ENCODE peak calls at places on chromosomes 3 and 15, in nine cellular contexts. K, V, B, H, U, X, L, C and M are unnamed samples.

GRCh38 chr3:36648241-36649034 is 115.9 kb downstream of the DCLK3 start:
- DNase-seq in V (no peak), C (no peak), L (no peak), X (no peak), U (no peak), H (no peak), B (no peak), K (peak; percentile 24), M (no peak)

GRCh38 chr3:173889522-173890055 is 492.0 kb downstream of the NLGN1 start:
- DNase-seq in B (no peak), K (no peak), X (no peak), C (no peak), V (no peak), H (no peak), U (no peak), L (no peak), M (no peak)

GRCh38 chr3:194488007-194488742 is 1.4 kb upstream of the ATP13A3 start:
- DNase-seq in K (no peak), B (no peak), C (no peak), V (no peak), H (peak; percentile 70), U (no peak), L (no peak), X (no peak), M (no peak)

GRCh38 chr3:69300296-69300695 is 85.6 kb downstream of the FRMD4B start:
- DNase-seq in K (no peak), V (peak; percentile 66), X (no peak), B (no peak), C (no peak), H (no peak), U (no peak), L (no peak), M (no peak)

GRCh38 chr3:190387578-190388213 is at the start of gene CLDN16:
- DNase-seq in K (no peak), L (no peak), X (no peak), C (no peak), B (no peak), H (no peak), V (no peak), U (no peak), M (no peak)

GRCh38 chr3:152245498-152246175 is 23.1 kb upstream of the MBNL1 start:
- DNase-seq in H (no peak), K (no peak), C (no peak), L (no peak), X (no peak), U (no peak), B (no peak), V (no peak), M (no peak)

GRCh38 chr3:24299236-24299635 is 195.4 kb downstream of the THRB start:
- DNase-seq in X (no peak), K (no peak), B (no peak), H (no peak), U (no peak), L (no peak), C (no peak), V (no peak), M (no peak)

GRCh38 chr3:107816082-107816481 is 274.7 kb downstream of the CD47 start:
- DNase-seq in H (no peak), K (no peak), B (no peak), C (no peak), U (no peak), X (no peak), V (no peak), L (no peak), M (no peak)

GRCh38 chr3:8817486-8817885 is 48.1 kb upstream of the OXTR start:
- DNase-seq in K (no peak), C (no peak), X (no peak), B (no peak), H (no peak), L (no peak), V (no peak), U (no peak), M (no peak)

GRCh38 chr3:143668385-143668784 is 179.9 kb downstream of the SLC9A9 start:
- DNase-seq in B (no peak), U (no peak), K (no peak), V (no peak), C (no peak), L (no peak), H (no peak), X (no peak), M (no peak)

GRCh38 chr3:98726084-98726483 is 37.1 kb upstream of the ST3GAL6 start:
- DNase-seq in C (no peak), H (no peak), X (no peak), L (no peak), U (no peak), V (no peak), K (no peak), B (no peak), M (no peak)

GRCh38 chr3:49397470-49397869 is 14.3 kb downstream of the RHOA start:
- DNase-seq in V (peak; percentile 36), X (peak; percentile 72), H (peak; percentile 63), K (no peak), C (no peak), U (no peak), L (no peak), B (peak; percentile 26), M (no peak)

GRCh38 chr3:129556358-129556695 is 13.4 kb downstream of the H1-8 start:
- DNase-seq in X (no peak), V (no peak), K (no peak), U (no peak), L (no peak), H (no peak), C (peak; percentile 31), B (no peak), M (no peak)

GRCh38 chr15:79195802-79196201 is 86.7 kb upstream of the ANKRD34C start:
- DNase-seq in H (peak; percentile 64), U (no peak), L (no peak), V (no peak), B (no peak), C (no peak), X (no peak), K (no peak), M (no peak)

GRCh38 chr3:47722859-47723258 is 58.8 kb downstream of the SMARCC1 start:
- DNase-seq in L (no peak), X (no peak), C (no peak), B (no peak), U (no peak), H (no peak), K (no peak), V (no peak), M (no peak)

GRCh38 chr3:25035511-25035910 is 392.6 kb upstream of the RARB start:
- DNase-seq in K (no peak), C (no peak), H (no peak), B (no peak), X (no peak), V (no peak), L (no peak), U (no peak), M (no peak)

GRCh38 chr15:51076142-51076897 is 18.4 kb downstream of the TNFAIP8L3 start:
- DNase-seq in C (no peak), X (no peak), B (no peak), H (no peak), L (no peak), V (no peak), K (no peak), U (no peak), M (peak; percentile 67)

GRCh38 chr15:89215627-89216026 is 5.8 kb downstream of the RLBP1 start:
- DNase-seq in C (no peak), K (no peak), L (no peak), B (no peak), X (no peak), U (no peak), H (no peak), V (no peak), M (no peak)

GRCh38 chr15:42608767-42609488 is 33.5 kb downstream of the STARD9 start:
- DNase-seq in V (no peak), L (no peak), K (no peak), U (no peak), X (no peak), C (no peak), B (no peak), H (no peak), M (no peak)
- H3K4me1 ChIP-seq in V (peaks cover 10% of the 10 kb centered on the region), L (peaks cover 41% of the 10 kb centered on the region), K (no peaks in the 10 kb centered on the region), U (peaks cover 43% of the 10 kb centered on the region), X (peaks cover 73% of the 10 kb centered on the region), C (no peaks in the 10 kb centered on the region), B (peaks cover 10% of the 10 kb centered on the region), H (peaks cover 2% of the 10 kb centered on the region), M (no peaks in the 10 kb centered on the region)

DNA sequence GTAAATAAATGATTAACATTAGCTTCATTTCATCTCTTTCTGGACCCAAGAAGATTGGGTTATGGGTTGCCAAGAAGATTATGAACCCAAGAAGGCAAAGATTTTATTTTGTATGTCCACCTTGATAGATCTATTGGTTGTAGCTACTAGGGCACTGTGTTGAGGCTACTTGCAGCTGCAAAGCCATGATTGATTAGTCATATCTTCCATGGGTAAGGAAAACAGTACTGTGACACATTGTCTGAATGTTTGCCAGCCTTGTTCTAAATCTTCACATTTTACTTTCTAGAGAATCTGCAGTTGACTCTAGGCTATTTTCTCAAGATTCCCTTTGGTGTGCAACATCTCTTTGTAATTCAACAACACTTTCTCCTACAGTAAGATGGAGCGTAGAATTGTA is 229.2 kb upstream of the KCNH8 start:
- DNase-seq in H (no peak), L (no peak), X (no peak), V (no peak), C (no peak), U (no peak), B (no peak), K (no peak), M (no peak)
- H3K4me3 ChIP-seq in H (no peak overlapping the region), L (no peak overlapping the region), X (no peak overlapping the region), V (no peak overlapping the region), C (no peak overlapping the region), U (no peak overlapping the region), B (no peak overlapping the region), K (no peak overlapping the region), M (no peak overlapping the region)

GRCh38 chr3:19543212-19543841 is 390.7 kb downstream of the EFHB start:
- DNase-seq in U (no peak), K (no peak), X (no peak), H (peak; percentile 67), V (peak; percentile 44), B (peak; percentile 42), C (no peak), L (no peak), M (no peak)
- TF ChIP-seq CTCF in U (no peak), K (peak; percentile 47), X (peak; percentile 69), H (peak; percentile 87), V (no peak), B (peak; percentile 52), C (peak; percentile 23), L (peak; percentile 46), M (peak; percentile 53)

GRCh38 chr3:55858727-55859126 is 371.6 kb upstream of the WNT5A start:
- DNase-seq in C (no peak), K (no peak), B (no peak), V (no peak), H (no peak), L (no peak), U (no peak), X (no peak), M (no peak)

GRCh38 chr3:55860040-55860439 is 372.9 kb upstream of the WNT5A start:
- DNase-seq in X (no peak), B (peak; percentile 27), C (no peak), V (no peak), U (no peak), K (no peak), H (no peak), L (no peak), M (no peak)

GRCh38 chr3:55857635-55858034 is 370.5 kb upstream of the WNT5A start:
- DNase-seq in B (no peak), V (no peak), U (no peak), K (no peak), X (no peak), C (no peak), L (no peak), H (no peak), M (no peak)

GRCh38 chr3:55858302-55858701 is 371.2 kb upstream of the WNT5A start:
- DNase-seq in K (no peak), V (no peak), U (no peak), L (no peak), H (no peak), X (no peak), B (no peak), C (no peak), M (no peak)

GRCh38 chr3:55859305-55859704 is 372.2 kb upstream of the WNT5A start:
- DNase-seq in L (no peak), H (no peak), X (no peak), V (no peak), U (no peak), K (no peak), B (no peak), C (no peak), M (no peak)
- H3K4me1 ChIP-seq in L (no peaks in the 10 kb centered on the region), H (no peaks in the 10 kb centered on the region), X (no peaks in the 10 kb centered on the region), V (peaks cover 28% of the 10 kb centered on the region), U (no peaks in the 10 kb centered on the region), K (no peaks in the 10 kb centered on the region), B (peaks cover 20% of the 10 kb centered on the region), C (no peaks in the 10 kb centered on the region), M (no peaks in the 10 kb centered on the region)